ENCODE peak calls at places on chromosome X, in four cellular contexts. Y is HCT116, S is K562, H is GM12878. N is an unnamed sample.

GRCh38 chrX:22109442-22109841 is 77.3 kb downstream of the PHEX start:
- DNase-seq in Y (no peak), S (no peak), H (no peak), N (no peak)

GRCh38 chrX:131752493-131753198 is 208.8 kb downstream of the OR13H1 start:
- DNase-seq in Y (no peak), S (no peak), H (peak), N (no peak)

GRCh38 chrX:39777623-39778025 is 320.1 kb downstream of the BCOR start:
- DNase-seq in Y (no peak), S (no peak), H (no peak), N (no peak)

GRCh38 chrX:39967348-39967747 is 130.4 kb downstream of the BCOR start:
- DNase-seq in Y (no peak), S (no peak), H (no peak), N (peak)

GRCh38 chrX:35380808-35381700 is 417.1 kb upstream of the MAGEB16 start:
- DNase-seq in Y (no peak), S (no peak), H (peak), N (peak)

GRCh38 chrX:41050359-41050758 is 34.9 kb upstream of the USP9X start:
- DNase-seq in Y (no peak), S (no peak), H (no peak), N (no peak)

GRCh38 chrX:101025126-101025525 is 26.8 kb downstream of the TRMT2B start:
- DNase-seq in Y (no peak), S (no peak), H (no peak), N (no peak)

GRCh38 chrX:121245763-121246162 is 198.4 kb downstream of the GLUD2 start:
- DNase-seq in Y (no peak), S (no peak), H (no peak), N (no peak)

GRCh38 chrX:10660171-10660570 is 39.8 kb upstream of the MID1 start:
- DNase-seq in Y (no peak), S (no peak), H (no peak), N (no peak)

GRCh38 chrX:112840382-112841113 is at the start of gene AMOT:
- DNase-seq in Y (peak), S (peak), H (no peak), N (peak)

GRCh38 chrX:44246826-44247225 is 96.6 kb downstream of the EFHC2 start:
- DNase-seq in Y (no peak), S (no peak), H (no peak), N (no peak)

GRCh38 chrX:130771648-130772312 is 131.2 kb downstream of the ENOX2 start:
- DNase-seq in Y (no peak), S (no peak), H (no peak), N (no peak)

GRCh38 chrX:6384391-6384790 is 150.5 kb downstream of the VCX3A start:
- DNase-seq in Y (no peak), S (no peak), H (no peak), N (no peak)

GRCh38 chrX:78437621-78438020 is 110.2 kb upstream of the CYSLTR1 start:
- DNase-seq in Y (no peak), S (no peak), H (no peak), N (no peak)

GRCh38 chrX:102765794-102766193 is 45.3 kb downstream of the GPRASP3 start:
- DNase-seq in Y (no peak), S (no peak), H (no peak), N (no peak)

GRCh38 chrX:34873500-34874225 is 68.9 kb upstream of the FAM47B start:
- DNase-seq in Y (no peak), S (no peak), H (no peak), N (no peak)

GRCh38 chrX:130083107-130083490 is 27.2 kb downstream of the ELF4 start:
- DNase-seq in Y (no peak), S (peak), H (no peak), N (no peak)

GRCh38 chrX:107996124-107996523 is 14.0 kb upstream of the TEX13B start:
- DNase-seq in Y (no peak), S (no peak), H (no peak), N (no peak)

GRCh38 chrX:145910017-145910416 is 92.4 kb downstream of the SLITRK2 start:
- DNase-seq in Y (no peak), S (no peak), H (no peak), N (no peak)

GRCh38 chrX:18886344-18887161 is 97.4 kb downstream of the PHKA2 start:
- DNase-seq in Y (peak), S (peak), H (peak), N (peak)

GRCh38 chrX:23052324-23052723 is 52.6 kb downstream of the DDX53 start:
- DNase-seq in Y (no peak), S (no peak), H (no peak), N (no peak)

GRCh38 chrX:68354869-68355628 is 78.2 kb downstream of the OPHN1 start:
- DNase-seq in Y (no peak), S (no peak), H (no peak), N (no peak)

GRCh38 chrX:41449615-41450014 is 2.5 kb downstream of the NYX start:
- DNase-seq in Y (no peak), S (no peak), H (no peak), N (peak)

GRCh38 chrX:40130207-40130606 is 32.4 kb upstream of the BCOR start:
- DNase-seq in Y (peak), S (no peak), H (no peak), N (no peak)

GRCh38 chrX:3143043-3143799 is 102.0 kb downstream of the ARSF start:
- DNase-seq in Y (peak), S (no peak), H (no peak), N (peak)

GRCh38 chrX:40772290-40772689 is 36.9 kb upstream of the MED14 start:
- DNase-seq in Y (peak), S (no peak), H (no peak), N (peak)

GRCh38 chrX:121504148-121504547 is 456.7 kb downstream of the GLUD2 start:
- DNase-seq in Y (no peak), S (no peak), H (no peak), N (peak)

GRCh38 chrX:48958635-48959094 is 1.3 kb upstream of the OTUD5 start:
- DNase-seq in Y (no peak), S (no peak), H (no peak), N (peak)

GRCh38 chrX:136176399-136176825 is 29.1 kb downstream of the FHL1 start:
- DNase-seq in Y (no peak), S (no peak), H (no peak), N (no peak)

GRCh38 chrX:311156-312129 is 7.2 kb downstream of the GTPBP6 start:
- DNase-seq in Y (no peak), S (no peak), H (no peak), N (no peak)

GRCh38 chrX:24294619-24295018 is 19.2 kb downstream of the SUPT20HL2 start:
- DNase-seq in Y (no peak), S (no peak), H (no peak), N (peak)

GRCh38 chrX:54473993-54474859 is 21.8 kb downstream of the FGD1 start:
- DNase-seq in Y (no peak), S (no peak), H (no peak), N (no peak)

GRCh38 chrX:154597221-154597620 is 12.3 kb downstream of the CTAG1A start:
- DNase-seq in Y (no peak), S (no peak), H (no peak), N (no peak)

GRCh38 chrX:8484360-8484759 is 19.7 kb downstream of the VCX3B start:
- DNase-seq in Y (no peak), S (no peak), H (no peak), N (no peak)

GRCh38 chrX:3504916-3505315 is 158.5 kb upstream of the MXRA5 start:
- DNase-seq in Y (no peak), S (no peak), H (no peak), N (no peak)

GRCh38 chrX:21946925-21947641 is 6.6 kb downstream of the SMS start:
- DNase-seq in Y (no peak), S (no peak), H (no peak), N (peak)

GRCh38 chrX:41733939-41734338 is 10.0 kb downstream of the GPR82 start:
- DNase-seq in Y (no peak), S (no peak), H (peak), N (no peak)

GRCh38 chrX:20284992-20285391 is 18.3 kb upstream of the RPS6KA3 start:
- DNase-seq in Y (no peak), S (no peak), H (no peak), N (no peak)

GRCh38 chrX:8033175-8033574 is 106.0 kb upstream of the PNPLA4 start:
- DNase-seq in Y (no peak), S (no peak), H (no peak), N (no peak)

GRCh38 chrX:148682206-148682605 is 181.8 kb downstream of the AFF2 start:
- DNase-seq in Y (no peak), S (no peak), H (no peak), N (no peak)

GRCh38 chrX:148681605-148682004 is 181.2 kb downstream of the AFF2 start:
- DNase-seq in Y (no peak), S (no peak), H (no peak), N (no peak)
- TF ChIP-seq CTCF in Y (no peak), S (no peak), H (no peak), N (no peak)

DNA sequence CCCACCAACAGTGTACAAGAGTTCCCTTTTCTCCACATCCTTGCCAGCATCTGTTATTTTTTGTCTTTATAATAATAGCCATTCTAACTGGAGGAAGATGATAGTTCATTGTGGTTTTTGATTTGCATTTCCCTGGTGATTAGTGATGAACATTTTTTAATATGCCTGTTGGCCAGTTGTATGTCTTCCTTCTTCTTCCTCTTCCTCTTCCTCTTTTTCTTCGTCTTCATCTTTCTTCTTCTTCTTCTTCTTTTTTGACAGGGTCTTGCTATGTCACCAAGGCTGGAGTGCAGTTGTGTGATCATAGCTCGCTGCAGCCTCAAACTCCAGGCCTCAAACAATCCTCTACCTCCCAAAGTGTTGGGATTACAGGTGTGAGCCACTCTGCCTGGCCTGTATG is 87.4 kb downstream of the CCDC160 start:
- DNase-seq in Y (no peak), S (no peak), H (no peak), N (no peak)
- TF ChIP-seq MAX in Y (no peak), S (no peak), H (no peak), N (no peak)

GRCh38 chrX:46715521-46715920 is 43.4 kb downstream of the SLC9A7 start:
- DNase-seq in Y (no peak), S (no peak), H (no peak), N (no peak)

GRCh38 chrX:46712733-46713132 is 46.2 kb downstream of the SLC9A7 start:
- DNase-seq in Y (no peak), S (no peak), H (no peak), N (no peak)

GRCh38 chrX:46715997-46716396 is 42.9 kb downstream of the SLC9A7 start:
- DNase-seq in Y (no peak), S (no peak), H (no peak), N (no peak)

GRCh38 chrX:46710927-46711623 is 47.8 kb downstream of the SLC9A7 start:
- DNase-seq in Y (no peak), S (no peak), H (no peak), N (no peak)

DNA sequence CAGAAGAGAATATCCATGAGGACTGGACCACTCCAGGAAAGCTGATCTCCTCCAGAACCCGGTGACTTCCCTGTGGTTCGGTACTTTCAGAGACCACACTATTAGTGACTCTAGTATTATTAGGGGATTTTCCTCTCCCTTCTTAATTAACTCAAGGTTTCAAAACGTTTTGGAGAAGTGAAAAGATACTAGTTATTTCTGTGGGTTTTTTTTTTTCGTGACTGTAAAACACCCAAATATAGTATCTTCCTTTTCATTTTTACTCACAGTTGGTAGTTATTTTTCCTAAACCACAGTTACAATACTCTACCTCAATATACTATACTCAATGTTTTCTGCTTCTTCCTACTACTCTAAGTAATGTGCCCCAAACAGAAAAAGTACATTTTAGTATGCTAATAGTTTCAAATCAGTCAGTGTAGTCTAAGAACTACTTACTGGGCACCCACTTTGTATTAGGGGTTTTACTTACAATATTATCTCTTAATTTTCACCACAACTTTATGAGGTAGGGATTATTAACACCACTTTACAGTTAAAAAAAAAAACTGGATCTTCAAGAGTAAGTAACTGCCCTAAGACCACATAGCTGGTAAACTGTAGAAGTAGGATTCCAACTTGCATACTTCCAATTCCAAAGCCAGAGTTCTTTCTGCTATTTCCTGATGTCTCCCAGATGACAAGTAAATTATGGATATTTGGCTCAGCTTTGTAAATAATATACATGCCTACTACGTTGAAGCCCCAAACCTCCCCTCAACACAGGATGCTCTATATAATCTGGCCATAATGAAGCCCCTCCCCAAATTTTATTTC is 45.0 kb downstream of the SLC9A7 start:
- DNase-seq in Y (no peak), S (no peak), H (peak), N (no peak)
- TF ChIP-seq POLR2A in Y (no peak), S (no peak), H (no peak), N (no peak)

DNA sequence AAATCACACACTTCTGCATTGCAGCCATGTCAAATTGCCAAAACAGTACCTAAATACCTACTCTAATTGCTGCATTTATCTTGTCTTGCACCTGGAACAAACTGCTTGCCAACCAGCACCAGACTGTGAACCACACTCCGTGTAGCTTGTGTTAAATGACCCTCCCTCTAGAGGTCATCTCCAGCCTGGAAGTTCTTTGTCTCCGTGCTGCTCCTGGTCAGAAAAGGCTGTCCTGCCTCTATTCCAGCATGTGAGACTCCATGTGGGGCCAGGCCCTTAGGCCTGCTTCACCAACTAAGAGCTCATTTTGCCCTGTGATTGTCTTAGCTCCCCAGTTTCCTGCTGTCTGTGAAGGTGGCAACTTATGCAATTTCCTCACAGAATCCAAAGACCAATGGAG is 28.3 kb downstream of the CNGA2 start:
- DNase-seq in Y (no peak), S (no peak), H (no peak), N (no peak)
- TF ChIP-seq CTCF in Y (no peak), S (no peak), H (no peak), N (no peak)